ENCODE peak calls at places on chromosomes 1 and 21, in seven cellular contexts. One of them, this sample, is unnamed.

GRCh38 chr21:33264561-33264960 is 1.6 kb upstream of the IL10RB start:
- ATAC-seq in omental fat pad: no peak
- ATAC-seq in gastrocnemius medialis: no peak
- ATAC-seq in central memory CD8-positive, alpha-beta T cell: no peak
- ATAC-seq in lower lobe of right lung: no peak
- ATAC-seq in upper lobe of right lung: no peak
- ATAC-seq in psoas muscle: no peak
- ATAC-seq in this sample: no peak

GRCh38 chr1:81836007-81836626 is 35.4 kb downstream of the ADGRL2 start:
- ATAC-seq in upper lobe of right lung: no peak
- ATAC-seq in central memory CD8-positive, alpha-beta T cell: no peak
- ATAC-seq in omental fat pad: no peak
- ATAC-seq in psoas muscle: no peak
- ATAC-seq in gastrocnemius medialis: no peak
- ATAC-seq in lower lobe of right lung: no peak
- ATAC-seq in this sample: peak

GRCh38 chr1:54287821-54288220 is 87.9 kb downstream of the MRPL37 start:
- ATAC-seq in lower lobe of right lung: no peak
- ATAC-seq in psoas muscle: peak
- ATAC-seq in gastrocnemius medialis: peak
- ATAC-seq in upper lobe of right lung: no peak
- ATAC-seq in central memory CD8-positive, alpha-beta T cell: peak
- ATAC-seq in omental fat pad: peak
- ATAC-seq in this sample: peak

GRCh38 chr1:90443340-90443739 is 273.8 kb downstream of the BARHL2 start:
- ATAC-seq in central memory CD8-positive, alpha-beta T cell: no peak
- ATAC-seq in gastrocnemius medialis: no peak
- ATAC-seq in upper lobe of right lung: no peak
- ATAC-seq in psoas muscle: no peak
- ATAC-seq in omental fat pad: no peak
- ATAC-seq in lower lobe of right lung: no peak
- ATAC-seq in this sample: no peak

GRCh38 chr1:21293537-21294265 is 3.4 kb upstream of the ECE1 start:
- ATAC-seq in upper lobe of right lung: no peak
- ATAC-seq in psoas muscle: no peak
- ATAC-seq in omental fat pad: no peak
- ATAC-seq in gastrocnemius medialis: no peak
- ATAC-seq in lower lobe of right lung: peak
- ATAC-seq in central memory CD8-positive, alpha-beta T cell: peak
- ATAC-seq in this sample: no peak

GRCh38 chr1:33093004-33093403 is 12.1 kb downstream of the AZIN2 start:
- ATAC-seq in psoas muscle: no peak
- ATAC-seq in upper lobe of right lung: no peak
- ATAC-seq in lower lobe of right lung: no peak
- ATAC-seq in omental fat pad: no peak
- ATAC-seq in gastrocnemius medialis: no peak
- ATAC-seq in central memory CD8-positive, alpha-beta T cell: no peak
- ATAC-seq in this sample: peak

GRCh38 chr1:228464487-228464983 is 22.6 kb upstream of the RNF187 start:
- ATAC-seq in omental fat pad: peak
- ATAC-seq in psoas muscle: peak
- ATAC-seq in upper lobe of right lung: peak
- ATAC-seq in lower lobe of right lung: peak
- ATAC-seq in gastrocnemius medialis: no peak
- ATAC-seq in central memory CD8-positive, alpha-beta T cell: peak
- ATAC-seq in this sample: peak

GRCh38 chr1:197393105-197393504 is 125.1 kb downstream of the CRB1 start:
- ATAC-seq in central memory CD8-positive, alpha-beta T cell: no peak
- ATAC-seq in lower lobe of right lung: no peak
- ATAC-seq in psoas muscle: no peak
- ATAC-seq in upper lobe of right lung: no peak
- ATAC-seq in gastrocnemius medialis: no peak
- ATAC-seq in omental fat pad: no peak
- ATAC-seq in this sample: peak

GRCh38 chr1:222096476-222096772 is 354.5 kb upstream of the DUSP10 start:
- ATAC-seq in gastrocnemius medialis: no peak
- ATAC-seq in upper lobe of right lung: no peak
- ATAC-seq in omental fat pad: no peak
- ATAC-seq in psoas muscle: no peak
- ATAC-seq in lower lobe of right lung: no peak
- ATAC-seq in central memory CD8-positive, alpha-beta T cell: no peak
- ATAC-seq in this sample: no peak

GRCh38 chr1:234851450-234852438 is 241.8 kb upstream of the IRF2BP2 start:
- ATAC-seq in psoas muscle: no peak
- ATAC-seq in gastrocnemius medialis: no peak
- ATAC-seq in lower lobe of right lung: peak
- ATAC-seq in central memory CD8-positive, alpha-beta T cell: no peak
- ATAC-seq in omental fat pad: peak
- ATAC-seq in upper lobe of right lung: peak
- ATAC-seq in this sample: peak

GRCh38 chr1:211944733-211945500 is 90.4 kb downstream of the INTS7 start:
- ATAC-seq in omental fat pad: peak
- ATAC-seq in lower lobe of right lung: peak
- ATAC-seq in gastrocnemius medialis: no peak
- ATAC-seq in central memory CD8-positive, alpha-beta T cell: no peak
- ATAC-seq in upper lobe of right lung: peak
- ATAC-seq in psoas muscle: peak
- ATAC-seq in this sample: peak

GRCh38 chr1:58941471-58942289 is 157.8 kb upstream of the JUN start:
- ATAC-seq in upper lobe of right lung: peak
- ATAC-seq in lower lobe of right lung: peak
- ATAC-seq in gastrocnemius medialis: no peak
- ATAC-seq in central memory CD8-positive, alpha-beta T cell: peak
- ATAC-seq in omental fat pad: no peak
- ATAC-seq in psoas muscle: no peak
- ATAC-seq in this sample: no peak

GRCh38 chr1:200435200-200435780 is 25.5 kb upstream of the ZNF281 start:
- ATAC-seq in psoas muscle: no peak
- ATAC-seq in upper lobe of right lung: no peak
- ATAC-seq in lower lobe of right lung: no peak
- ATAC-seq in omental fat pad: no peak
- ATAC-seq in gastrocnemius medialis: no peak
- ATAC-seq in central memory CD8-positive, alpha-beta T cell: no peak
- ATAC-seq in this sample: peak

GRCh38 chr1:56411021-56411420 is 168.3 kb downstream of the PLPP3 start:
- ATAC-seq in psoas muscle: peak
- ATAC-seq in omental fat pad: no peak
- ATAC-seq in upper lobe of right lung: no peak
- ATAC-seq in central memory CD8-positive, alpha-beta T cell: no peak
- ATAC-seq in lower lobe of right lung: no peak
- ATAC-seq in gastrocnemius medialis: no peak
- ATAC-seq in this sample: no peak

GRCh38 chr1:42008264-42008663 is 89.5 kb upstream of the HIVEP3 start:
- ATAC-seq in central memory CD8-positive, alpha-beta T cell: no peak
- ATAC-seq in lower lobe of right lung: no peak
- ATAC-seq in gastrocnemius medialis: no peak
- ATAC-seq in psoas muscle: no peak
- ATAC-seq in omental fat pad: no peak
- ATAC-seq in upper lobe of right lung: no peak
- ATAC-seq in this sample: no peak